ENCODE peak calls at places on chromosome 2, in four cellular contexts. Z is psoas muscle, F is colonic mucosa, K is breast epithelium. C is an unnamed sample.

GRCh38 chr2:10239561-10239967 is 63.1 kb upstream of the HPCAL1 start:
- DNase-seq in Z (peak; percentile 40), F (no peak), K (no peak), C (peak; percentile 39)

GRCh38 chr2:195805283-195805976 is 148.4 kb downstream of the SLC39A10 start:
- DNase-seq in Z (no peak), F (no peak), K (no peak), C (no peak)

GRCh38 chr2:203804766-203805484 is 62.6 kb upstream of the CTLA4 start:
- DNase-seq in Z (no peak), F (no peak), K (no peak), C (no peak)

GRCh38 chr2:29323961-29324360 is 208.7 kb downstream of the CLIP4 start:
- DNase-seq in Z (no peak), F (no peak), K (no peak), C (no peak)

GRCh38 chr2:47250576-47251403 is 95.7 kb upstream of the STPG4 start:
- DNase-seq in Z (no peak), F (no peak), K (no peak), C (no peak)

GRCh38 chr2:25032094-25032493 is 9.8 kb upstream of the EFR3B start:
- DNase-seq in Z (no peak), F (no peak), K (no peak), C (no peak)

GRCh38 chr2:232838406-232838874 is 31.6 kb upstream of the SNORC start:
- DNase-seq in Z (no peak), F (peak; percentile 76), K (no peak), C (no peak)

GRCh38 chr2:206443735-206444527 is 599 bp downstream of the ADAM23 start:
- DNase-seq in Z (peak; percentile 58), F (no peak), K (no peak), C (peak; percentile 19)

GRCh38 chr2:176093145-176093888 is 796 bp downstream of the HOXD13 start:
- DNase-seq in Z (no peak), F (no peak), K (no peak), C (no peak)

GRCh38 chr2:159169187-159169586 is 117.3 kb downstream of the WDSUB1 start:
- DNase-seq in Z (no peak), F (no peak), K (no peak), C (no peak)

GRCh38 chr2:39549718-39550464 is 112.8 kb upstream of the MAP4K3 start:
- DNase-seq in Z (no peak), F (no peak), K (no peak), C (no peak)

GRCh38 chr2:121360566-121361300 is 75.7 kb upstream of the TFCP2L1 start:
- DNase-seq in Z (peak; percentile 78), F (peak; percentile 67), K (peak; percentile 73), C (no peak)

GRCh38 chr2:141455211-141455826 is 675.5 kb downstream of the LRP1B start:
- DNase-seq in Z (no peak), F (no peak), K (no peak), C (no peak)

GRCh38 chr2:231929961-231930600 is 3.9 kb upstream of the NPPC start:
- DNase-seq in Z (peak; percentile 71), F (no peak), K (no peak), C (peak; percentile 16)

GRCh38 chr2:164257794-164258193 is 363.5 kb downstream of the GRB14 start:
- DNase-seq in Z (no peak), F (no peak), K (no peak), C (no peak)

GRCh38 chr2:168565112-168565511 is 109.0 kb downstream of the CERS6 start:
- DNase-seq in Z (no peak), F (no peak), K (no peak), C (no peak)

GRCh38 chr2:241364781-241365180 is 8.7 kb downstream of the FARP2 start:
- DNase-seq in Z (no peak), F (no peak), K (no peak), C (peak; percentile 51)

GRCh38 chr2:233240897-233241296 is 10.6 kb upstream of the ATG16L1 start:
- DNase-seq in Z (no peak), F (no peak), K (no peak), C (no peak)

GRCh38 chr2:234420406-234420805 is 76.5 kb downstream of the ARL4C start:
- DNase-seq in Z (no peak), F (no peak), K (no peak), C (no peak)

GRCh38 chr2:163556511-163556910 is 179.3 kb downstream of the FIGN start:
- DNase-seq in Z (no peak), F (no peak), K (no peak), C (no peak)

DNA sequence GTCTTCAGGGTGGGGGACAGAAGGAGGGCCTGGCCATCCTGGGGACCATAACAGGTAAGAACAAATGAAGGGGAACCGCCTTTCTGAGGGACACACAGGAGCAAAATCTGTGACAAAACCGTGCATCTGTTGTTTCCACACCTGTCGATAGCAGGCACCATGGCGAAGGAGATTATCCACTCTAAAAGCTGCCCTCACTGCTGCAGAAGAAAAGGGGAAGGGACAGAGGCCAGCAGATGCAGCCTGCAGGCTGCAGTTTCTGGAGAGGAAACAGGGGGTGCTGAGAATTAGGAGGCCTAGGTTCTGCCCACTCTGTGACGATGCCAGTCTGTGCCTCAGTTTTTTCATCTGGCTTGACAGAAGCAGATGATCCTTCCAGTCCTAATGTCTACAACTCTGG is 17.8 kb downstream of the PAX8 start:
- DNase-seq in Z (no peak), F (no peak), K (no peak), C (no peak)
- H3K27ac ChIP-seq in Z (no peak overlapping the region), F (no peak overlapping the region), K (no peak overlapping the region), C (no peak overlapping the region)

GRCh38 chr2:96251721-96252292 is 14.0 kb downstream of the TMEM127 start:
- DNase-seq in Z (peak; percentile 91), F (no peak), K (peak; percentile 87), C (peak; percentile 89)
- H3K27ac ChIP-seq in Z (peak overlapping the region; percentile 97), F (no peak overlapping the region), K (peak overlapping the region; percentile 52), C (no peak overlapping the region)

DNA sequence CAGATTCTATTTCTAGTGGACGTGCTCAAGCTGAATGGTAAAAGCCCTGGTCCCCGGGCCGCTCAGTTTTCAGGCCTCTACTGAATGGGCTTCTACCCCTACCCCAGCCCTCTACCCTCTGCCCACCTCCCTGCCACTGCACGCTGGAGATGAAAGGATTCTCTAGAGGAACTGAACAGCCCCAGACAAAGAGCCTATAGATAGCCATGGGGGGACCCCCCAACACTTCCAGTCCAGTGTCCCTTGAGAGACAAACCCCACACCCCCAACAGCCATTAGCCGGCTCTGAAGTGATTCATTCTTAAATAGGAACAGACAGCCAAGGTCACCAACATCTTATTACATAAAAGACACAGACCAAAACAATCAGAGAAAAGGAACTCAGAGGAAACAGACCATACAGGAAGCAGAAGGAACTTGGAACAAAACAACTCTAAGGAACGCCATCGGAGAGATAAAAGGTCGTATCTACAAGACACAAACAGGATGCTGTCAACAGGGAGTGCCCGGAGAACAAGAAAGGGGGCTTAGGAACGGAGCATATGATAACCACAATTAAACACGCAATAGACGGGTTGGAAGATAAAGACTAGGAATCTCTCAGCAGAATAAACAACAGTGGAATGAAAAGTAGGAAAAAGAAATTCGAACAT is 23.5 kb downstream of the TMEM37 start:
- DNase-seq in Z (no peak), F (no peak), K (no peak), C (no peak)
- H3K27ac ChIP-seq in Z (no peak overlapping the region), F (no peak overlapping the region), K (no peak overlapping the region), C (no peak overlapping the region)

GRCh38 chr2:173855686-173856085 is 109.5 kb downstream of the SP3 start:
- DNase-seq in Z (no peak), F (no peak), K (no peak), C (no peak)
- H3K27ac ChIP-seq in Z (no peak overlapping the region), F (no peak overlapping the region), K (no peak overlapping the region), C (no peak overlapping the region)

DNA sequence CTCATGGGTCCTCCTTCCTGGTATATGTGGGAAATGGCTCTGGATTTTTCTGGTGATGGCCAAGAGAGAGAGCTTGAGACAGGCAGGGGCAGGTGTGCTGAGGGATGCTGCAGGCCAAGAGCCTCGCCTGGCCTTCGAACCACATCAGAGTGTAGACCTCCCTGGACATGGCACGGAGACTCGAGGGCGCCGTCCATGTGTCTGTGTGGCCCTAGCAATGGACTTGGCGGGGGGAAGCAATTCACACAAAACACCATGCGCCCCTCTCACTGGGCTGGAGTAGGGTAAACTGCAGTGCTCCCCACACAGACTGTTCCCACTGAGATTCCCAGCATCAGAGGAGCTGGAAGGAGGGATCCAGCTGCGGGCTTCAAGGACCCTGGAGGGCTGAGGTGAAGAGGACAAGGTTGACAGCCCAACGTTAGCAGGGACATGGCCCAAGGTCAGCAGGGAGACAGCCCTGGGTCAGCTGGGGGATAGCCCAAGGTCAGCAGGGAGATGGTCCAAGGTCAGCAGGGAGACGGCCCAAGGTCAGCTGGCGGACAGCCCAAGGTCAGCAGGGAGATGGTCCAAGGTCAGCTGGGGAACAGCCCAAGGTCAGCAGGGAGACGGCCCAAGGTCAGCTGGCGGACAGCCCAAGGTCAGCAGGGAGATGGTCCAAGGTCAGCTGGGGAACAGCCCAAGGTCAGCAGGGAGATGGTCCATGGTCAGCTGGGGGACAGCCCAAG is 75.4 kb upstream of the HDAC4 start:
- DNase-seq in Z (no peak), F (no peak), K (no peak), C (no peak)
- H3K27ac ChIP-seq in Z (no peak overlapping the region), F (no peak overlapping the region), K (no peak overlapping the region), C (no peak overlapping the region)

GRCh38 chr2:6341730-6342129 is 524.0 kb downstream of the CMPK2 start:
- DNase-seq in Z (no peak), F (no peak), K (no peak), C (no peak)
- H3K27ac ChIP-seq in Z (no peak overlapping the region), F (no peak overlapping the region), K (no peak overlapping the region), C (no peak overlapping the region)

GRCh38 chr2:36271266-36271665 is 84.3 kb upstream of the CRIM1 start:
- DNase-seq in Z (no peak), F (no peak), K (no peak), C (no peak)
- H3K27ac ChIP-seq in Z (no peak overlapping the region), F (no peak overlapping the region), K (no peak overlapping the region), C (no peak overlapping the region)